ENCODE peak calls at places on chromosome 14, in eight cellular contexts. R is heart left ventricle, O is cardiac muscle cell, H is GM06990, K is MM.1S, Y is foreskin fibroblast, X is AG10803, Z is GM12864. W is an unnamed sample.
A peak's percentile ranks its signal among the peaks of the same experiment; 100 is the strongest.

GRCh38 chr14:84929834-84930233 is 600.1 kb upstream of the FLRT2 start:
- DNase-seq in K (no peak), Y (no peak), O (no peak), Z (no peak), R (no peak), H (no peak), X (no peak), W (no peak)

GRCh38 chr14:64602826-64603225 is 53.1 kb downstream of the PPP1R36 start:
- DNase-seq in O (no peak), Y (no peak), H (no peak), X (no peak), Z (no peak), R (no peak), K (no peak), W (no peak)

GRCh38 chr14:95346820-95347219 is 27.1 kb upstream of the CLMN start:
- DNase-seq in H (no peak), X (no peak), O (no peak), K (no peak), R (no peak), Z (no peak), Y (no peak), W (no peak)

GRCh38 chr14:68405959-68406358 is 386.9 kb downstream of the ZFP36L1 start:
- DNase-seq in O (peak; percentile 25), H (no peak), K (no peak), Y (peak; percentile 48), Z (no peak), R (no peak), X (peak; percentile 88), W (peak; percentile 25)

GRCh38 chr14:57869530-57870088 is 3.7 kb upstream of the SLC35F4 start:
- DNase-seq in R (no peak), H (no peak), O (no peak), Y (no peak), Z (no peak), X (no peak), K (no peak), W (no peak)

GRCh38 chr14:48936352-48936751 is 649.8 kb downstream of the RPS29 start:
- DNase-seq in K (no peak), X (peak; percentile 51), R (no peak), H (no peak), Y (peak; percentile 16), O (peak; percentile 22), Z (no peak), W (peak; percentile 80)

GRCh38 chr14:38339704-38340103 is 83.8 kb upstream of the CLEC14A start:
- DNase-seq in K (no peak), X (peak; percentile 90), Y (peak; percentile 80), O (peak; percentile 71), Z (no peak), R (no peak), H (no peak), W (no peak)

GRCh38 chr14:50312734-50313054 is 570 bp downstream of the DMAC2L start:
- DNase-seq in R (no peak), K (no peak), Z (peak; percentile 21), Y (no peak), H (no peak), X (no peak), O (no peak), W (no peak)

GRCh38 chr14:49908433-49908782 is 15.5 kb downstream of the ARF6 start:
- DNase-seq in K (no peak), X (no peak), H (no peak), Y (no peak), O (no peak), Z (no peak), R (no peak), W (no peak)

GRCh38 chr14:20469890-20470858 is 968 bp downstream of the PNP start:
- DNase-seq in H (peak; percentile 55), O (peak; percentile 59), K (peak; percentile 24), Y (peak; percentile 80), Z (peak; percentile 41), R (peak; percentile 49), X (peak; percentile 45), W (no peak)

GRCh38 chr14:20332386-20332945 is 613 bp downstream of the CCNB1IP1 start:
- DNase-seq in H (no peak), R (no peak), K (no peak), O (peak; percentile 26), Z (no peak), Y (no peak), X (peak; percentile 9), W (no peak)

GRCh38 chr14:45785240-45785639 is 532.2 kb upstream of the MIS18BP1 start:
- DNase-seq in O (no peak), Z (no peak), K (no peak), H (no peak), R (no peak), X (no peak), Y (no peak), W (no peak)

GRCh38 chr14:22811752-22812151 is 3.5 kb downstream of the SLC7A7 start:
- DNase-seq in Y (no peak), X (no peak), H (no peak), O (peak; percentile 29), R (no peak), Z (no peak), K (peak; percentile 23), W (no peak)

GRCh38 chr14:22846811-22847307 is 10.5 kb downstream of the MMP14 start:
- DNase-seq in R (no peak), X (no peak), Y (no peak), K (no peak), O (no peak), Z (no peak), H (no peak), W (no peak)

GRCh38 chr14:74511966-74512365 is 18.4 kb downstream of the ISCA2 start:
- DNase-seq in Z (no peak), O (no peak), R (no peak), Y (no peak), K (no peak), X (no peak), H (no peak), W (no peak)

GRCh38 chr14:92499216-92499615 is 14.4 kb upstream of the RIN3 start:
- DNase-seq in K (no peak), Y (no peak), R (no peak), O (no peak), X (no peak), Z (no peak), H (no peak), W (no peak)

GRCh38 chr14:94132285-94132887 is 3.0 kb upstream of the IFI27L2 start:
- DNase-seq in H (no peak), R (no peak), Y (peak; percentile 46), O (peak; percentile 80), X (peak; percentile 68), Z (peak; percentile 35), K (peak; percentile 48), W (no peak)

GRCh38 chr14:85358136-85358785 is 171.7 kb upstream of the FLRT2 start:
- DNase-seq in X (no peak), O (no peak), R (no peak), Z (no peak), H (no peak), K (no peak), Y (no peak), W (no peak)

GRCh38 chr14:86462193-86462592 is 932.2 kb downstream of the FLRT2 start:
- DNase-seq in K (peak; percentile 23), H (no peak), Y (peak; percentile 1), X (peak; percentile 9), Z (no peak), O (peak; percentile 53), R (no peak), W (no peak)

GRCh38 chr14:97267509-97267908 is 470.3 kb downstream of the VRK1 start:
- DNase-seq in K (no peak), X (peak; percentile 24), O (no peak), R (no peak), H (no peak), Y (no peak), Z (no peak), W (peak; percentile 48)
- H3K4me3 ChIP-seq in K (no peak overlapping the region), X (no peak overlapping the region), O (no peak overlapping the region), R (no peak overlapping the region), H (no peak overlapping the region), Y (no peak overlapping the region), Z (no peak overlapping the region), W (no peak overlapping the region)

GRCh38 chr14:63204407-63205280 is at the start of gene RHOJ:
- DNase-seq in H (no peak), R (peak; percentile 19), Y (no peak), K (no peak), O (peak; percentile 55), X (no peak), Z (no peak), W (no peak)
- H3K4me3 ChIP-seq in H (no peak within 1 kb of the TSS), R (peak within 1 kb of the TSS; percentile 61), Y (peak within 1 kb of the TSS; percentile 71), K (no peak within 1 kb of the TSS), O (no peak within 1 kb of the TSS), X (peak within 1 kb of the TSS; percentile 53), Z (no peak within 1 kb of the TSS), W (peak within 1 kb of the TSS; percentile 57)

GRCh38 chr14:63524537-63525155 is 18.5 kb downstream of the PPP2R5E start:
- DNase-seq in K (no peak), O (no peak), Y (no peak), X (no peak), H (no peak), R (no peak), Z (no peak), W (no peak)
- H3K4me3 ChIP-seq in K (no peak overlapping the region), O (no peak overlapping the region), Y (no peak overlapping the region), X (no peak overlapping the region), H (no peak overlapping the region), R (no peak overlapping the region), Z (no peak overlapping the region), W (no peak overlapping the region)

GRCh38 chr14:101812071-101812470 is 50.6 kb downstream of the PPP2R5C start:
- DNase-seq in K (no peak), Z (no peak), R (no peak), O (no peak), Y (no peak), H (no peak), X (no peak), W (no peak)

GRCh38 chr14:101814869-101815268 is 53.4 kb downstream of the PPP2R5C start:
- DNase-seq in Y (no peak), O (no peak), H (no peak), R (no peak), Z (no peak), K (no peak), X (no peak), W (no peak)

GRCh38 chr14:101810897-101811620 is 49.5 kb downstream of the PPP2R5C start:
- DNase-seq in Z (no peak), Y (no peak), H (no peak), R (no peak), O (no peak), X (no peak), K (no peak), W (no peak)

GRCh38 chr14:101813833-101814232 is 52.3 kb downstream of the PPP2R5C start:
- DNase-seq in O (no peak), R (no peak), Z (no peak), X (no peak), Y (no peak), K (no peak), H (no peak), W (no peak)

GRCh38 chr14:101813171-101813759 is 51.8 kb downstream of the PPP2R5C start:
- DNase-seq in X (no peak), H (no peak), K (no peak), Z (no peak), Y (no peak), R (peak; percentile 77), O (no peak), W (no peak)
- H3K4me3 ChIP-seq in X (no peak overlapping the region), H (no peak overlapping the region), K (no peak overlapping the region), Z (no peak overlapping the region), Y (no peak overlapping the region), R (peak overlapping the region; percentile 66), O (no peak overlapping the region), W (no peak overlapping the region)

GRCh38 chr14:61700104-61700886 is 5.0 kb downstream of the HIF1A start:
- DNase-seq in R (no peak), X (no peak), H (no peak), O (peak; percentile 68), Y (no peak), Z (no peak), K (no peak), W (no peak)
- H3K4me3 ChIP-seq in R (peak overlapping the region; percentile 74), X (peak overlapping the region; percentile 90), H (no peak overlapping the region), O (peak overlapping the region; percentile 2), Y (no peak overlapping the region), Z (peak overlapping the region; percentile 13), K (no peak overlapping the region), W (peak overlapping the region; percentile 96)

GRCh38 chr14:61764342-61765122 is 2.3 kb downstream of the SNAPC1 start:
- DNase-seq in R (no peak), Y (no peak), X (no peak), H (no peak), K (no peak), Z (no peak), O (no peak), W (no peak)
- H3K4me3 ChIP-seq in R (peak overlapping the region; percentile 83), Y (peak overlapping the region; percentile 2), X (peak overlapping the region; percentile 24), H (no peak overlapping the region), K (no peak overlapping the region), Z (no peak overlapping the region), O (peak overlapping the region; percentile 87), W (peak overlapping the region; percentile 96)